ENCODE peak calls at places on chromosomes 6 and 20, in six cellular contexts. Z is IMR-90, E is neuronal stem cell, Y is H1, V is mesenchymal stem cell, T is trophoblast cell. I is an unnamed sample.

GRCh38 chr20:3727333-3728035 is 5.0 kb upstream of the HSPA12B start:
- DNase-seq in Z (peak; percentile 15), E (no peak), Y (no peak), V (no peak), T (peak; percentile 29), I (no peak)

GRCh38 chr6:351867-352289 is 39.7 kb upstream of the IRF4 start:
- DNase-seq in Z (no peak), E (no peak), Y (no peak), V (no peak), T (no peak), I (no peak)

GRCh38 chr20:15802020-15802419 is 771.2 kb downstream of the KIF16B start:
- DNase-seq in Z (no peak), E (no peak), Y (no peak), V (no peak), T (no peak), I (no peak)

GRCh38 chr20:36825374-36826104 is 50.4 kb upstream of the TLDC2 start:
- DNase-seq in Z (no peak), E (no peak), Y (no peak), V (no peak), T (peak; percentile 39), I (no peak)

GRCh38 chr6:33620584-33621395 is at the start of gene ITPR3:
- DNase-seq in Z (peak; percentile 27), E (no peak), Y (no peak), V (peak; percentile 64), T (peak; percentile 57), I (peak; percentile 68)

GRCh38 chr20:43961541-43962471 is 47.2 kb downstream of the TOX2 start:
- DNase-seq in Z (no peak), E (no peak), Y (no peak), V (no peak), T (no peak), I (peak; percentile 49)

GRCh38 chr20:50144362-50144761 is 9.2 kb downstream of the PEDS1 start:
- DNase-seq in Z (peak; percentile 99), E (no peak), Y (no peak), V (peak; percentile 100), T (peak; percentile 85), I (no peak)

GRCh38 chr6:158972241-158973233 is 27.5 kb downstream of the RSPH3 start:
- DNase-seq in Z (peak; percentile 69), E (no peak), Y (no peak), V (peak; percentile 61), T (peak; percentile 79), I (no peak)

GRCh38 chr20:50574108-50574507 is 63.9 kb downstream of the PTPN1 start:
- DNase-seq in Z (no peak), E (no peak), Y (no peak), V (no peak), T (no peak), I (peak; percentile 11)

GRCh38 chr6:113281014-113281810 is 575.9 kb upstream of the MARCKS start:
- DNase-seq in Z (peak; percentile 25), E (no peak), Y (no peak), V (peak; percentile 26), T (no peak), I (no peak)

GRCh38 chr6:42860481-42860880 is 18.9 kb upstream of the RPL7L1 start:
- DNase-seq in Z (no peak), E (no peak), Y (no peak), V (no peak), T (no peak), I (no peak)

GRCh38 chr6:47073125-47074110 is 31.3 kb upstream of the ADGRF1 start:
- DNase-seq in Z (no peak), E (no peak), Y (no peak), V (no peak), T (peak; percentile 31), I (no peak)

GRCh38 chr20:1735417-1736089 is 78.0 kb upstream of the SIRPG start:
- DNase-seq in Z (no peak), E (no peak), Y (no peak), V (no peak), T (no peak), I (no peak)

GRCh38 chr6:142830807-142831206 is 114.2 kb downstream of the HIVEP2 start:
- DNase-seq in Z (no peak), E (no peak), Y (no peak), V (no peak), T (no peak), I (no peak)

GRCh38 chr6:142833054-142833453 is 111.9 kb downstream of the HIVEP2 start:
- DNase-seq in Z (peak; percentile 98), E (no peak), Y (no peak), V (peak; percentile 90), T (peak; percentile 50), I (no peak)

GRCh38 chr6:142835787-142836186 is 109.2 kb downstream of the HIVEP2 start:
- DNase-seq in Z (no peak), E (no peak), Y (no peak), V (no peak), T (no peak), I (no peak)

GRCh38 chr6:142834853-142835252 is 110.1 kb downstream of the HIVEP2 start:
- DNase-seq in Z (no peak), E (no peak), Y (no peak), V (no peak), T (no peak), I (no peak)

DNA sequence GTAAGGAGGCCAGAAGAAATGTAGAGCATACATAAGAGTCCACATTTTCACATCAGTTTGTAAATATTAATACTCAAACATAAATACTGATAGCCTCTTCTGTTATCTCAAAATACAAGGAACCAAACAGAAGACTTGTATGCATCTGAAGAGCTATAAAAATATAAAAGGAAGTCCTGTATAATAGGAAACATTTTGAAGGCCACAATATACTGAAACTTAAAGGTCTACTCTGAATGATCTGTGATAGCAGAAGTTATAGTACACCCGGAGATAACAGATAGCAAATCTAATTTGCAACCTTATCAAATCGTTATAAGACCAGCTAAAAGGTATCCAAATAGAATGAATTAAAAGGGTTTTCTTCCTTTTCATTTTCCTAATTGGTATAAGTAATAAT is 111.2 kb downstream of the HIVEP2 start:
- DNase-seq in Z (no peak), E (no peak), Y (no peak), V (no peak), T (no peak), I (no peak)
- H4K91ac ChIP-seq in Z (no peak overlapping the region), E (no peak overlapping the region), Y (no peak overlapping the region), V (no peak overlapping the region), T (no peak overlapping the region), I (no peak overlapping the region)

GRCh38 chr20:25321991-25322390 is 68.6 kb downstream of the ABHD12 start:
- DNase-seq in Z (no peak), E (no peak), Y (no peak), V (peak; percentile 59), T (no peak), I (no peak)

GRCh38 chr20:25320035-25320800 is 70.4 kb downstream of the ABHD12 start:
- DNase-seq in Z (no peak), E (no peak), Y (no peak), V (no peak), T (no peak), I (no peak)

GRCh38 chr20:25319241-25320034 is 71.2 kb downstream of the ABHD12 start:
- DNase-seq in Z (no peak), E (no peak), Y (no peak), V (no peak), T (no peak), I (no peak)

GRCh38 chr20:25323486-25324246 is 67.0 kb downstream of the ABHD12 start:
- DNase-seq in Z (no peak), E (no peak), Y (no peak), V (no peak), T (no peak), I (no peak)

GRCh38 chr20:25321262-25321831 is 69.3 kb downstream of the ABHD12 start:
- DNase-seq in Z (no peak), E (no peak), Y (no peak), V (peak; percentile 32), T (no peak), I (no peak)
- H4K91ac ChIP-seq in Z (peak overlapping the region; percentile 7), E (no peak overlapping the region), Y (no peak overlapping the region), V (no peak overlapping the region), T (no peak overlapping the region), I (no peak overlapping the region)

GRCh38 chr20:38106461-38106860 is 58.6 kb downstream of the TGM2 start:
- DNase-seq in Z (no peak), E (no peak), Y (no peak), V (no peak), T (peak; percentile 12), I (no peak)
- H4K91ac ChIP-seq in Z (no peak overlapping the region), E (no peak overlapping the region), Y (no peak overlapping the region), V (no peak overlapping the region), T (peak overlapping the region; percentile 79), I (no peak overlapping the region)

DNA sequence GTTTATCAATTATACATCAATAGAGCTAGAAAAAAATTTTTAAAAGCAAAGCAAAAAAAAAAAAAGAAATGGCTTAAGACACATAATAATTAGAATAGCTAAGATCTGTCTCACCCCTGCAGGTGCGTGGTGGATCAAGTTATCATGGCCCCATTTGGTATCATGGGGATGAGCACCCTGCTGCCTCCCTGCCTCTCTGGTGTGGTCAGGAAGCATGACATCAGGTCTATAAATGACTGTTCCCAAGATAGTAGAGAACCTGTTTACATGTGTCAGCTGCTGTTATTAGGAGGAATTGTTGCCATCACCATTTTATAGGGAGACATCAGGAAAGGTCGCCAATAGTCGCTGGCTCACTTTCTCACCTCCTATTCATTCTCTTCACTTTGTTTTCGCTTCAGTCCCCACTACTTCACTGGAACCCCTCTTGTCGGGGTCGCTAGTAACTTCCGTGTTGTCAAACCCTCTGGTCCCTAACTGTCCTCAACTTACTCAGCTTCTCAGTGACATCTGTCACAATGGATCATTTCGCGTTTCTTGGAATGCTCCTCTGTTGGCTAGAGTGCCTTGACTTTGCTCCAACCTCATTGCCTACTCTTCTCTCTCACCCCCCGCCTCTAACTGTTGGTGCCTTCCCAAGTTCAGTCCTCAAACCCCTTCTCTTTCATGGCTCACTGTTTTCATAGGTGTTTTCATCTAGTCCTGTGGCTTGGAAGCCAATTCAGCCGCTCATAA is 4.7 kb downstream of the DNTTIP1 start:
- DNase-seq in Z (no peak), E (no peak), Y (no peak), V (no peak), T (no peak), I (no peak)
- H4K91ac ChIP-seq in Z (no peak overlapping the region), E (no peak overlapping the region), Y (no peak overlapping the region), V (no peak overlapping the region), T (no peak overlapping the region), I (no peak overlapping the region)

GRCh38 chr20:47252879-47253307 is 103.6 kb downstream of the ZMYND8 start:
- DNase-seq in Z (no peak), E (no peak), Y (no peak), V (no peak), T (no peak), I (no peak)
- H4K91ac ChIP-seq in Z (no peak overlapping the region), E (no peak overlapping the region), Y (no peak overlapping the region), V (no peak overlapping the region), T (no peak overlapping the region), I (no peak overlapping the region)

DNA sequence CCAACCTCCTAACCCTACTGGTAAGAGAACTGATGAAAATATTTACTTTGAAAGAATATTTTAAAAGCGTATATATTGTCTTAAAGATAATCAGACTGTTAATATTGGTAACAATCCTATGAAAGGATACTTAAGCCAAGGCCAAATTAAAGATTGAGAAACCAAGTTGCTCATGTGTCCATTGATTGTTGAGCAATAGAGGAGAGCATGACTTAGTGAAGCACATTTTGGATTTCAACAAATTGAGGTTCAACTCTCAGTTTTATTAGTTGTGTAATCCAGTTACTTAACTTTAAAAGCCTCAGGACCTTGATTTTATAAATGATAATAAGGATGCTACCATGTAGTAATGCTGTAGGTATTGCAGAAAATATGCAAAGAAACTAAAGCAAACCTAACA is 56.8 kb downstream of the PRL start:
- DNase-seq in Z (no peak), E (no peak), Y (no peak), V (no peak), T (no peak), I (no peak)
- H4K91ac ChIP-seq in Z (no peak overlapping the region), E (no peak overlapping the region), Y (no peak overlapping the region), V (no peak overlapping the region), T (no peak overlapping the region), I (no peak overlapping the region)

I was measured in H9.